ENCODE peak calls at places on chromosomes 12 and 14, in nine cellular contexts. One of them, this sample, is unnamed.

GRCh38 chr14:99357151-99357550 is 85.2 kb upstream of the BCL11B start:
- DNase-seq in tibial artery: no peak
- DNase-seq in cardiac muscle cell: no peak
- DNase-seq in SK-N-SH: no peak
- DNase-seq in pancreas: no peak
- DNase-seq in breast epithelium: no peak
- DNase-seq in cardiac fibroblast: no peak
- DNase-seq in transverse colon: no peak
- DNase-seq in LNCaP clone FGC: no peak
- DNase-seq in this sample: no peak

GRCh38 chr12:124849382-124849781 is 14.3 kb downstream of the SCARB1 start:
- DNase-seq in tibial artery: no peak
- DNase-seq in cardiac muscle cell: no peak
- DNase-seq in SK-N-SH: no peak
- DNase-seq in pancreas: no peak
- DNase-seq in breast epithelium: no peak
- DNase-seq in cardiac fibroblast: no peak
- DNase-seq in transverse colon: peak
- DNase-seq in LNCaP clone FGC: no peak
- DNase-seq in this sample: no peak

GRCh38 chr14:106372870-106373657 is 846.7 kb downstream of the TMEM121 start:
- DNase-seq in tibial artery: no peak
- DNase-seq in cardiac muscle cell: no peak
- DNase-seq in SK-N-SH: peak
- DNase-seq in pancreas: peak
- DNase-seq in breast epithelium: no peak
- DNase-seq in cardiac fibroblast: peak
- DNase-seq in transverse colon: peak
- DNase-seq in LNCaP clone FGC: no peak
- DNase-seq in this sample: no peak

GRCh38 chr12:107092669-107093546 is 441 bp downstream of the CRY1 start:
- DNase-seq in tibial artery: no peak
- DNase-seq in cardiac muscle cell: peak
- DNase-seq in SK-N-SH: peak
- DNase-seq in pancreas: peak
- DNase-seq in breast epithelium: peak
- DNase-seq in cardiac fibroblast: no peak
- DNase-seq in transverse colon: peak
- DNase-seq in LNCaP clone FGC: no peak
- DNase-seq in this sample: peak

GRCh38 chr12:131511391-131511802 is 199.5 kb upstream of the SFSWAP start:
- DNase-seq in tibial artery: no peak
- DNase-seq in cardiac muscle cell: no peak
- DNase-seq in SK-N-SH: no peak
- DNase-seq in pancreas: no peak
- DNase-seq in breast epithelium: no peak
- DNase-seq in cardiac fibroblast: no peak
- DNase-seq in transverse colon: peak
- DNase-seq in LNCaP clone FGC: no peak
- DNase-seq in this sample: no peak

GRCh38 chr12:120479458-120479857 is 9.9 kb upstream of the SRSF9 start:
- DNase-seq in tibial artery: no peak
- DNase-seq in cardiac muscle cell: no peak
- DNase-seq in SK-N-SH: no peak
- DNase-seq in pancreas: no peak
- DNase-seq in breast epithelium: no peak
- DNase-seq in cardiac fibroblast: no peak
- DNase-seq in transverse colon: no peak
- DNase-seq in LNCaP clone FGC: no peak
- DNase-seq in this sample: no peak

GRCh38 chr14:97806871-97807270 is 1009.7 kb downstream of the VRK1 start:
- DNase-seq in tibial artery: no peak
- DNase-seq in cardiac muscle cell: no peak
- DNase-seq in SK-N-SH: no peak
- DNase-seq in pancreas: no peak
- DNase-seq in breast epithelium: no peak
- DNase-seq in cardiac fibroblast: no peak
- DNase-seq in transverse colon: no peak
- DNase-seq in LNCaP clone FGC: no peak
- DNase-seq in this sample: no peak

GRCh38 chr12:43357141-43357540 is 194.9 kb downstream of the ADAMTS20 start:
- DNase-seq in tibial artery: no peak
- DNase-seq in cardiac muscle cell: no peak
- DNase-seq in SK-N-SH: no peak
- DNase-seq in pancreas: no peak
- DNase-seq in breast epithelium: no peak
- DNase-seq in cardiac fibroblast: peak
- DNase-seq in transverse colon: no peak
- DNase-seq in LNCaP clone FGC: no peak
- DNase-seq in this sample: no peak

GRCh38 chr12:91400249-91400648 is 217.6 kb upstream of the DCN start:
- DNase-seq in tibial artery: no peak
- DNase-seq in cardiac muscle cell: no peak
- DNase-seq in SK-N-SH: no peak
- DNase-seq in pancreas: no peak
- DNase-seq in breast epithelium: no peak
- DNase-seq in cardiac fibroblast: peak
- DNase-seq in transverse colon: no peak
- DNase-seq in LNCaP clone FGC: no peak
- DNase-seq in this sample: no peak

GRCh38 chr12:113174461-113175384 is 10.6 kb downstream of the DDX54 start:
- DNase-seq in tibial artery: peak
- DNase-seq in cardiac muscle cell: peak
- DNase-seq in SK-N-SH: peak
- DNase-seq in pancreas: peak
- DNase-seq in breast epithelium: peak
- DNase-seq in cardiac fibroblast: peak
- DNase-seq in transverse colon: peak
- DNase-seq in LNCaP clone FGC: no peak
- DNase-seq in this sample: peak

GRCh38 chr12:47744005-47744651 is 14.6 kb downstream of the RAPGEF3 start:
- DNase-seq in tibial artery: no peak
- DNase-seq in cardiac muscle cell: no peak
- DNase-seq in SK-N-SH: peak
- DNase-seq in pancreas: peak
- DNase-seq in breast epithelium: peak
- DNase-seq in cardiac fibroblast: no peak
- DNase-seq in transverse colon: peak
- DNase-seq in LNCaP clone FGC: no peak
- DNase-seq in this sample: no peak

GRCh38 chr14:44392984-44393383 is 114.1 kb downstream of the FSCB start:
- DNase-seq in tibial artery: no peak
- DNase-seq in cardiac muscle cell: no peak
- DNase-seq in SK-N-SH: no peak
- DNase-seq in pancreas: no peak
- DNase-seq in breast epithelium: no peak
- DNase-seq in cardiac fibroblast: no peak
- DNase-seq in transverse colon: no peak
- DNase-seq in LNCaP clone FGC: no peak
- DNase-seq in this sample: no peak

GRCh38 chr12:107126688-107127481 is 33.5 kb upstream of the CRY1 start:
- DNase-seq in tibial artery: no peak
- DNase-seq in cardiac muscle cell: no peak
- DNase-seq in SK-N-SH: peak
- DNase-seq in pancreas: no peak
- DNase-seq in breast epithelium: no peak
- DNase-seq in cardiac fibroblast: peak
- DNase-seq in transverse colon: no peak
- DNase-seq in LNCaP clone FGC: peak
- DNase-seq in this sample: peak

GRCh38 chr12:108670066-108670631 is 36.5 kb upstream of the SELPLG start:
- DNase-seq in tibial artery: no peak
- DNase-seq in cardiac muscle cell: no peak
- DNase-seq in SK-N-SH: no peak
- DNase-seq in pancreas: peak
- DNase-seq in breast epithelium: no peak
- DNase-seq in cardiac fibroblast: no peak
- DNase-seq in transverse colon: no peak
- DNase-seq in LNCaP clone FGC: no peak
- DNase-seq in this sample: no peak

GRCh38 chr14:95453713-95453980 is 62.8 kb downstream of the SYNE3 start:
- DNase-seq in tibial artery: no peak
- DNase-seq in cardiac muscle cell: no peak
- DNase-seq in SK-N-SH: no peak
- DNase-seq in pancreas: no peak
- DNase-seq in breast epithelium: no peak
- DNase-seq in cardiac fibroblast: no peak
- DNase-seq in transverse colon: no peak
- DNase-seq in LNCaP clone FGC: no peak
- DNase-seq in this sample: no peak

GRCh38 chr14:95452890-95453712 is 63.3 kb downstream of the SYNE3 start:
- DNase-seq in tibial artery: no peak
- DNase-seq in cardiac muscle cell: no peak
- DNase-seq in SK-N-SH: no peak
- DNase-seq in pancreas: no peak
- DNase-seq in breast epithelium: no peak
- DNase-seq in cardiac fibroblast: no peak
- DNase-seq in transverse colon: no peak
- DNase-seq in LNCaP clone FGC: no peak
- DNase-seq in this sample: no peak

GRCh38 chr14:95455246-95455645 is 61.2 kb downstream of the SYNE3 start:
- DNase-seq in tibial artery: no peak
- DNase-seq in cardiac muscle cell: no peak
- DNase-seq in SK-N-SH: no peak
- DNase-seq in pancreas: no peak
- DNase-seq in breast epithelium: no peak
- DNase-seq in cardiac fibroblast: no peak
- DNase-seq in transverse colon: no peak
- DNase-seq in LNCaP clone FGC: no peak
- DNase-seq in this sample: no peak

GRCh38 chr14:95449131-95449530 is 67.3 kb downstream of the SYNE3 start:
- DNase-seq in tibial artery: no peak
- DNase-seq in cardiac muscle cell: no peak
- DNase-seq in SK-N-SH: no peak
- DNase-seq in pancreas: no peak
- DNase-seq in breast epithelium: no peak
- DNase-seq in cardiac fibroblast: no peak
- DNase-seq in transverse colon: no peak
- DNase-seq in LNCaP clone FGC: no peak
- DNase-seq in this sample: no peak

GRCh38 chr14:95452176-95452889 is 64.1 kb downstream of the SYNE3 start:
- DNase-seq in tibial artery: no peak
- DNase-seq in cardiac muscle cell: peak
- DNase-seq in SK-N-SH: peak
- DNase-seq in pancreas: no peak
- DNase-seq in breast epithelium: no peak
- DNase-seq in cardiac fibroblast: peak
- DNase-seq in transverse colon: no peak
- DNase-seq in LNCaP clone FGC: no peak
- DNase-seq in this sample: no peak
- TF ChIP-seq CTCF in tibial artery: peak
- TF ChIP-seq CTCF in cardiac muscle cell: peak
- TF ChIP-seq CTCF in SK-N-SH: peak
- TF ChIP-seq CTCF in pancreas: no peak
- TF ChIP-seq CTCF in breast epithelium: peak
- TF ChIP-seq CTCF in cardiac fibroblast: peak
- TF ChIP-seq CTCF in transverse colon: peak
- TF ChIP-seq CTCF in LNCaP clone FGC: peak
- TF ChIP-seq CTCF in this sample: peak

GRCh38 chr12:51722387-51722786 is 126.1 kb downstream of the FIGNL2 start:
- DNase-seq in tibial artery: no peak
- DNase-seq in cardiac muscle cell: no peak
- DNase-seq in SK-N-SH: no peak
- DNase-seq in pancreas: no peak
- DNase-seq in breast epithelium: no peak
- DNase-seq in cardiac fibroblast: no peak
- DNase-seq in transverse colon: no peak
- DNase-seq in LNCaP clone FGC: no peak
- DNase-seq in this sample: no peak

GRCh38 chr12:51726931-51727330 is 121.6 kb downstream of the FIGNL2 start:
- DNase-seq in tibial artery: no peak
- DNase-seq in cardiac muscle cell: no peak
- DNase-seq in SK-N-SH: no peak
- DNase-seq in pancreas: no peak
- DNase-seq in breast epithelium: no peak
- DNase-seq in cardiac fibroblast: no peak
- DNase-seq in transverse colon: no peak
- DNase-seq in LNCaP clone FGC: no peak
- DNase-seq in this sample: no peak

GRCh38 chr12:51717325-51717925 is 126.4 kb downstream of the SCN8A start:
- DNase-seq in tibial artery: no peak
- DNase-seq in cardiac muscle cell: no peak
- DNase-seq in SK-N-SH: no peak
- DNase-seq in pancreas: no peak
- DNase-seq in breast epithelium: no peak
- DNase-seq in cardiac fibroblast: no peak
- DNase-seq in transverse colon: no peak
- DNase-seq in LNCaP clone FGC: no peak
- DNase-seq in this sample: no peak

GRCh38 chr12:51721281-51721940 is 127.1 kb downstream of the FIGNL2 start:
- DNase-seq in tibial artery: no peak
- DNase-seq in cardiac muscle cell: peak
- DNase-seq in SK-N-SH: peak
- DNase-seq in pancreas: peak
- DNase-seq in breast epithelium: no peak
- DNase-seq in cardiac fibroblast: peak
- DNase-seq in transverse colon: no peak
- DNase-seq in LNCaP clone FGC: no peak
- DNase-seq in this sample: peak
- H3K4me3 ChIP-seq in tibial artery: no peak
- H3K4me3 ChIP-seq in cardiac muscle cell: no peak
- H3K4me3 ChIP-seq in SK-N-SH: peak
- H3K4me3 ChIP-seq in pancreas: no peak
- H3K4me3 ChIP-seq in breast epithelium: no peak
- H3K4me3 ChIP-seq in cardiac fibroblast: peak
- H3K4me3 ChIP-seq in transverse colon: no peak
- H3K4me3 ChIP-seq in LNCaP clone FGC: no peak
- H3K4me3 ChIP-seq in this sample: peak

GRCh38 chr12:58681730-58682129 is 238.6 kb downstream of the LRIG3 start:
- DNase-seq in tibial artery: no peak
- DNase-seq in cardiac muscle cell: no peak
- DNase-seq in SK-N-SH: no peak
- DNase-seq in pancreas: no peak
- DNase-seq in breast epithelium: no peak
- DNase-seq in cardiac fibroblast: no peak
- DNase-seq in transverse colon: no peak
- DNase-seq in LNCaP clone FGC: peak
- DNase-seq in this sample: no peak
- TF ChIP-seq CTCF in tibial artery: no peak
- TF ChIP-seq CTCF in cardiac muscle cell: no peak
- TF ChIP-seq CTCF in SK-N-SH: no peak
- TF ChIP-seq CTCF in pancreas: no peak
- TF ChIP-seq CTCF in breast epithelium: no peak
- TF ChIP-seq CTCF in cardiac fibroblast: no peak
- TF ChIP-seq CTCF in transverse colon: no peak
- TF ChIP-seq CTCF in LNCaP clone FGC: peak
- TF ChIP-seq CTCF in this sample: no peak

DNA sequence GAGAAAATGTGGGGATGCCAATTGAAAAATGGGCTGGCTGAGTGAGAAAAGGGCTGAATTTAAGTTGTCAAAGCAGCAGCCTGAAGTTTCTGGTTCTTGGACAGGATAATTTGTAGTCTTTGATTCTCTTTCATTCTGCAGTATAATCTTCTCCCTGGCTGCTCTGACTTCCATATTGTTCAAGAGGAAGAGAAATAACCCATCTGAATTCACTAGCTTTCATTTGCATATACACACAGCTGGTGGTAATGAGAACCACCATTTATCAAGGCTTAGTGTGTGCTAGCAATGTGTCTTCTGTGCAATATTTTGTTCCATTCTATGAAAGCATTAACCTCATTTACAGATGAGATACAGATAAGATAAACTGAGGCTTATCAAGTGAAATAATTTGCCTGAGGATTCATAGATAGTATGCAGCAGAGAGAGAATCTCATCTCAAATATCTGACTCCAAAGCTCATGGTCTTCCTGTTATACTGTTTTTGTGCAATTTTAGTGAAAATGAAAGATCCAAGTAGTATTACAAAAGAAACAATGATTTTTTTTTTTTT is 184.2 kb downstream of the TMTC2 start:
- DNase-seq in tibial artery: no peak
- DNase-seq in cardiac muscle cell: no peak
- DNase-seq in SK-N-SH: no peak
- DNase-seq in pancreas: no peak
- DNase-seq in breast epithelium: no peak
- DNase-seq in cardiac fibroblast: no peak
- DNase-seq in transverse colon: no peak
- DNase-seq in LNCaP clone FGC: no peak
- DNase-seq in this sample: no peak
- H3K4me3 ChIP-seq in tibial artery: no peak
- H3K4me3 ChIP-seq in cardiac muscle cell: no peak
- H3K4me3 ChIP-seq in SK-N-SH: no peak
- H3K4me3 ChIP-seq in pancreas: no peak
- H3K4me3 ChIP-seq in breast epithelium: no peak
- H3K4me3 ChIP-seq in cardiac fibroblast: no peak
- H3K4me3 ChIP-seq in transverse colon: no peak
- H3K4me3 ChIP-seq in LNCaP clone FGC: no peak
- H3K4me3 ChIP-seq in this sample: no peak

This sample was measured in foreskin fibroblast.